ENCODE peak calls at places on chromosome X, in five cellular contexts. One of them, this sample, is unnamed.

GRCh38 chrX:1222511-1223252 is 10.2 kb upstream of the CRLF2 start:
- DNase-seq in HCT116: no peak
- DNase-seq in H1: no peak
- DNase-seq in WERI-Rb-1: no peak
- DNase-seq in cardiac fibroblast: peak; percentile 58
- DNase-seq in this sample: no peak

GRCh38 chrX:136143714-136144113 is 3.6 kb upstream of the FHL1 start:
- DNase-seq in HCT116: no peak
- DNase-seq in H1: no peak
- DNase-seq in WERI-Rb-1: no peak
- DNase-seq in cardiac fibroblast: no peak
- DNase-seq in this sample: no peak

GRCh38 chrX:34371740-34372139 is 239.6 kb upstream of the FAM47A start:
- DNase-seq in HCT116: no peak
- DNase-seq in H1: no peak
- DNase-seq in WERI-Rb-1: no peak
- DNase-seq in cardiac fibroblast: peak; percentile 11
- DNase-seq in this sample: no peak

GRCh38 chrX:15739886-15740285 is 1.8 kb downstream of the CA5B start:
- DNase-seq in HCT116: no peak
- DNase-seq in H1: no peak
- DNase-seq in WERI-Rb-1: no peak
- DNase-seq in cardiac fibroblast: no peak
- DNase-seq in this sample: no peak

GRCh38 chrX:46547857-46548256 is 2.6 kb upstream of the ZNF674 start:
- DNase-seq in HCT116: peak; percentile 28
- DNase-seq in H1: no peak
- DNase-seq in WERI-Rb-1: no peak
- DNase-seq in cardiac fibroblast: peak; percentile 74
- DNase-seq in this sample: peak; percentile 38

GRCh38 chrX:101252634-101253033 is 33.0 kb downstream of the DRP2 start:
- DNase-seq in HCT116: no peak
- DNase-seq in H1: no peak
- DNase-seq in WERI-Rb-1: no peak
- DNase-seq in cardiac fibroblast: peak; percentile 73
- DNase-seq in this sample: no peak

GRCh38 chrX:6227445-6227820 is 1.2 kb downstream of the NLGN4X start:
- DNase-seq in HCT116: no peak
- DNase-seq in H1: no peak
- DNase-seq in WERI-Rb-1: no peak
- DNase-seq in cardiac fibroblast: no peak
- DNase-seq in this sample: no peak

GRCh38 chrX:1139101-1139500 is 73.3 kb downstream of the CRLF2 start:
- DNase-seq in HCT116: no peak
- DNase-seq in H1: no peak
- DNase-seq in WERI-Rb-1: no peak
- DNase-seq in cardiac fibroblast: no peak
- DNase-seq in this sample: no peak

GRCh38 chrX:130347336-130347735 is 7.6 kb downstream of the SLC25A14 start:
- DNase-seq in HCT116: no peak
- DNase-seq in H1: no peak
- DNase-seq in WERI-Rb-1: no peak
- DNase-seq in cardiac fibroblast: peak; percentile 18
- DNase-seq in this sample: no peak

GRCh38 chrX:136880003-136880451 is 498 bp downstream of the RBMX start:
- DNase-seq in HCT116: no peak
- DNase-seq in H1: no peak
- DNase-seq in WERI-Rb-1: no peak
- DNase-seq in cardiac fibroblast: peak; percentile 24
- DNase-seq in this sample: no peak

GRCh38 chrX:137565921-137566745 is at the start of gene ZIC3:
- DNase-seq in HCT116: no peak
- DNase-seq in H1: no peak
- DNase-seq in WERI-Rb-1: no peak
- DNase-seq in cardiac fibroblast: no peak
- DNase-seq in this sample: no peak

GRCh38 chrX:105126201-105126600 is 94.3 kb downstream of the TEX13A start:
- DNase-seq in HCT116: no peak
- DNase-seq in H1: no peak
- DNase-seq in WERI-Rb-1: no peak
- DNase-seq in cardiac fibroblast: peak; percentile 0
- DNase-seq in this sample: no peak

GRCh38 chrX:41382699-41383645 is 49.0 kb downstream of the DDX3X start:
- DNase-seq in HCT116: peak; percentile 6
- DNase-seq in H1: no peak
- DNase-seq in WERI-Rb-1: no peak
- DNase-seq in cardiac fibroblast: peak; percentile 81
- DNase-seq in this sample: no peak

GRCh38 chrX:319579-320125 is 1.1 kb upstream of the GTPBP6 start:
- DNase-seq in HCT116: no peak
- DNase-seq in H1: no peak
- DNase-seq in WERI-Rb-1: no peak
- DNase-seq in cardiac fibroblast: no peak
- DNase-seq in this sample: no peak

GRCh38 chrX:30822068-30822671 is 66.9 kb downstream of the TAB3 start:
- DNase-seq in HCT116: no peak
- DNase-seq in H1: no peak
- DNase-seq in WERI-Rb-1: no peak
- DNase-seq in cardiac fibroblast: peak; percentile 15
- DNase-seq in this sample: no peak

GRCh38 chrX:137031517-137032377 is 2.0 kb downstream of the GPR101 start:
- DNase-seq in HCT116: no peak
- DNase-seq in H1: no peak
- DNase-seq in WERI-Rb-1: peak; percentile 24
- DNase-seq in cardiac fibroblast: peak; percentile 43
- DNase-seq in this sample: no peak

GRCh38 chrX:133776072-133776471 is 209.3 kb downstream of the GPC3 start:
- DNase-seq in HCT116: no peak
- DNase-seq in H1: peak; percentile 5
- DNase-seq in WERI-Rb-1: peak; percentile 18
- DNase-seq in cardiac fibroblast: no peak
- DNase-seq in this sample: no peak

GRCh38 chrX:50448565-50448964 is 22.1 kb downstream of the DGKK start:
- DNase-seq in HCT116: peak; percentile 69
- DNase-seq in H1: no peak
- DNase-seq in WERI-Rb-1: no peak
- DNase-seq in cardiac fibroblast: peak; percentile 4
- DNase-seq in this sample: no peak

GRCh38 chrX:56314334-56314733 is 82.2 kb downstream of the KLF8 start:
- DNase-seq in HCT116: no peak
- DNase-seq in H1: no peak
- DNase-seq in WERI-Rb-1: no peak
- DNase-seq in cardiac fibroblast: peak; percentile 1
- DNase-seq in this sample: no peak

GRCh38 chrX:108811891-108812290 is 75.5 kb upstream of the IRS4 start:
- DNase-seq in HCT116: no peak
- DNase-seq in H1: no peak
- DNase-seq in WERI-Rb-1: peak; percentile 8
- DNase-seq in cardiac fibroblast: no peak
- DNase-seq in this sample: no peak

GRCh38 chrX:107325467-107325866 is 119.1 kb downstream of the DNAAF6 start:
- DNase-seq in HCT116: no peak
- DNase-seq in H1: no peak
- DNase-seq in WERI-Rb-1: no peak
- DNase-seq in cardiac fibroblast: no peak
- DNase-seq in this sample: no peak

GRCh38 chrX:107323786-107324492 is 117.5 kb downstream of the DNAAF6 start:
- DNase-seq in HCT116: no peak
- DNase-seq in H1: no peak
- DNase-seq in WERI-Rb-1: no peak
- DNase-seq in cardiac fibroblast: no peak
- DNase-seq in this sample: no peak

DNA sequence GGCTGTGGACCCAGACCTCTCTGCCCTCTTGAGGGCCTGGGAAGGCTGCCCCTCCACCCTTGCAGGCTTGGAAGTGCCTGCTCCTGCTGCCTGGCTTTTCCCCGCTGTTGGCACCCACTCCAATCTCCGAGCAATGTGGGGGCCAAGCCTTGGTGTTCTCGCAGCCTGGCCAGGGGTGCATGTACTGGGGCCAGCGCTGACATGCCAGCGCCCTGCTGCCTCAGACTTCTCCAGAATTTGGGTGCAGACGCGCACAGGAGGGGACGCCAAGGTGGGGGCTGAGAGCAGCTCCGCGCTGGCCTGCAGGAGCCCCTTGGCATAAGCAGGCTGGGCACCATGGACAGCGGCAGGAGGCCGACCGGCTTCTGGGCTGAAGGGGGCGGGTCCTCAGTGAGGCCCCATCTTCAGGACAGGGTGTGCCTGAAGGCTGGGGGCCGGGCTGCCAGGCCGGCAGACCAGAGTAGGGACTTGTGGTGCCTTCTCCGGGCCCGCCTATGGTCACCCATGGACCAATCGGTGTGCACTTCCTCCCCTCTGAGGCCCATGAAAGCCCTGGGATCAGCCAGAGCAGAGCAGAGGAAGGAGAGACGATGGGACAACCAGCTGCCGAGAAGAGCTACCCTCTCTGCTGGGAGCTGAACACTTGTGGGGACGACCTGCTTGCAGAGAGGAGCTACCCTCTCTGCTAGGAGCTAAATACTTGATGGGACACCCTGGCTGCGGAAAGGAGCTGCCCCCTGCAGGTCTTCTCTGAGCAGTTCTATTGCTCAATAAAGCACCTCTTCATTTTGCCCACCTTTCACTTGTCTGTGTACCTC is 118.3 kb downstream of the DNAAF6 start:
- DNase-seq in HCT116: no peak
- DNase-seq in H1: peak; percentile 68
- DNase-seq in WERI-Rb-1: peak; percentile 14
- DNase-seq in cardiac fibroblast: peak; percentile 26
- DNase-seq in this sample: no peak
- TF ChIP-seq CTCF in HCT116: peak; percentile 35
- TF ChIP-seq CTCF in H1: peak; percentile 37
- TF ChIP-seq CTCF in WERI-Rb-1: peak; percentile 57
- TF ChIP-seq CTCF in cardiac fibroblast: peak; percentile 26
- TF ChIP-seq CTCF in this sample: peak; percentile 31

DNA sequence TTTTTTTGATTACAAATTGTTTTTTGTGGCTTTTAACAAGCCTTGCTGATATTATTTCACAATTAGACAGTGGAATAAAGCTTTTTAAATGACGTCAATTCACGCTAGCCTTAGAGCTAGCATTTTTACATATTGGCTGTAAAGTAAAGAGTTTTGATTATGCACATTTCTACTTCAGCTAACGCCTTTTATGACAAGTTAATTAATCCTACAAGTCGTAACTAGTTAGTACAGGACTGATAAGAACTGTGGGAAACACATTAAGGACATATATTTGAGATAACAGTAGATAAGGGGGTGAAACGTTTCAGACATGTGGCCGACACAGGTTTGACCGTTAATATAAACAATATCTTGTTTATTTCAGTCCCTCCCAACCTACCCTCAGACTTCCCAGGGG is 95.7 kb upstream of the ATXN3L start:
- DNase-seq in HCT116: no peak
- DNase-seq in H1: no peak
- DNase-seq in WERI-Rb-1: no peak
- DNase-seq in cardiac fibroblast: no peak
- DNase-seq in this sample: no peak
- H3K4me3 ChIP-seq in HCT116: no peak overlapping the region
- H3K4me3 ChIP-seq in H1: no peak overlapping the region
- H3K4me3 ChIP-seq in WERI-Rb-1: no peak overlapping the region
- H3K4me3 ChIP-seq in cardiac fibroblast: no peak overlapping the region
- H3K4me3 ChIP-seq in this sample: no peak overlapping the region

GRCh38 chrX:129158505-129158904 is 364.8 kb downstream of the SMARCA1 start:
- DNase-seq in HCT116: no peak
- DNase-seq in H1: no peak
- DNase-seq in WERI-Rb-1: no peak
- DNase-seq in cardiac fibroblast: no peak
- DNase-seq in this sample: no peak
- TF ChIP-seq CTCF in HCT116: no peak
- TF ChIP-seq CTCF in H1: peak; percentile 11
- TF ChIP-seq CTCF in WERI-Rb-1: peak; percentile 4
- TF ChIP-seq CTCF in cardiac fibroblast: no peak
- TF ChIP-seq CTCF in this sample: no peak

DNA sequence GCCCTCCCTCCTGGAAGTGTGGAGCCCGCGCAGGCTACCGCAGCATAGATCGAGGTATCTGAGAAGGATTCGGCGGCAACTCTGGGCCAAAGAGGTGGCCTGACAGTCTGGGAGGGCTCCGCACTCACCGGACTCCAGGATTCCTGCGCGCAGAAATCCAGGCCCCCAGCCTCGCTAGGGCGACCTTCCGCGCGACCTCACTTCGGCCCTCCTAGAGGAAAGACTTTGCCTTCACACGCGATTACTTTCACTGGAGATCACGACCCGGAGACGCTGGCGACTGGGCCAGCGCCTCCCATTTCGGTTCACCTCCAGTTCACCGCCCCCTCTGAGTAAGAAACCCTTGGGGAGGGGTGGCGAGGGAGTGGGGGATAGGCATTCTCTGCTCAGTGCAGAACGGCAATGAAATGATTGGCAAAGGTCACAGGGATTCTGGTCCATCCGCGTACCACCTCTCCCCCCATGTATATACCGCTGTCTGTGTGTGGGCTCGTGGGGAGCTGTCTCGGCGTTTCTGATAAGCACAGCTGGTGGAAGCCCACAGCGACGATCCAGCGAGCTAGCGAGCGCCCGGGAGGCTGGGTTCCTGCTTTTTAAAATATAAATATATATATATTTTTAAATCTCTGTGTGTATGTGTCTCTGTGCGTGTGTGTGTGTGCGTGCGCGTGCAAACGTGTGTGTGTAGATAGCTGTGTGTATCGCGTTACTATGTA is 2.5 kb downstream of the POU3F4 start:
- DNase-seq in HCT116: no peak
- DNase-seq in H1: no peak
- DNase-seq in WERI-Rb-1: no peak
- DNase-seq in cardiac fibroblast: no peak
- DNase-seq in this sample: no peak
- H3K4me3 ChIP-seq in HCT116: no peak overlapping the region
- H3K4me3 ChIP-seq in H1: peak overlapping the region; percentile 67
- H3K4me3 ChIP-seq in WERI-Rb-1: no peak overlapping the region
- H3K4me3 ChIP-seq in cardiac fibroblast: no peak overlapping the region
- H3K4me3 ChIP-seq in this sample: no peak overlapping the region

DNA sequence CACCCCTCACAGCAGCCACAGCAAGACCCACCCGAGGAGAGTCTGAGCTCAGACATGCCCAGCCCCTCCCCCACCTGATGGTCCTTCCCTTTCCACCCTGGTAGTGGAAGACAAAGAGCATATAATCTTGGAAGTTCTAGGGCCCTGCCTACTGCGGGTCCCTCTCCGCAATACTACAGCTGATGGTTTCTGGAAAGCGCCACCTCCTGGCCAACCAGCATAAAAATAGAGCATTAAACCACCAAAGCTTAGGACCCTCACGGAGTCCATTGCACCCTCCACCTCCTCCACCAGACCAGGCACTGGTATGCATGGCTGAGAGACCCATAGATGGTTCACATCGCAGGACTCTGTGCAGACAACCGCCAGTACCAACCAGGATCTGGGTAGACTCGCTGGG is 78.2 kb downstream of the SH3BGRL start:
- DNase-seq in HCT116: no peak
- DNase-seq in H1: no peak
- DNase-seq in WERI-Rb-1: peak; percentile 19
- DNase-seq in cardiac fibroblast: peak; percentile 11
- DNase-seq in this sample: no peak
- TF ChIP-seq CTCF in HCT116: no peak
- TF ChIP-seq CTCF in H1: peak; percentile 34
- TF ChIP-seq CTCF in WERI-Rb-1: peak; percentile 48
- TF ChIP-seq CTCF in cardiac fibroblast: no peak
- TF ChIP-seq CTCF in this sample: no peak

GRCh38 chrX:40103565-40104323 is 6.0 kb upstream of the BCOR start:
- DNase-seq in HCT116: no peak
- DNase-seq in H1: no peak
- DNase-seq in WERI-Rb-1: peak; percentile 36
- DNase-seq in cardiac fibroblast: no peak
- DNase-seq in this sample: no peak
- H3K4me3 ChIP-seq in HCT116: no peak overlapping the region
- H3K4me3 ChIP-seq in H1: peak overlapping the region; percentile 43
- H3K4me3 ChIP-seq in WERI-Rb-1: peak overlapping the region; percentile 66
- H3K4me3 ChIP-seq in cardiac fibroblast: no peak overlapping the region
- H3K4me3 ChIP-seq in this sample: no peak overlapping the region